ENCODE peak calls at places on chromosome 15, in five cellular contexts. F is gastrocnemius medialis, R is COR-L47, W is HCT116, X is NCI-H774. V is an unnamed sample.

GRCh38 chr15:48459571-48460461 is 128.6 kb downstream of the DUT start:
- DNase-seq in F (no peak), R (no peak), W (peak), X (no peak), V (no peak)

GRCh38 chr15:86316699-86317378 is 237.2 kb downstream of the AGBL1 start:
- DNase-seq in F (peak), R (no peak), W (no peak), X (no peak), V (no peak)

GRCh38 chr15:42150246-42150970 is 6.0 kb downstream of the PLA2G4F start:
- DNase-seq in F (no peak), R (no peak), W (no peak), X (no peak), V (no peak)

GRCh38 chr15:38002883-38003477 is 68.5 kb downstream of the TMCO5A start:
- DNase-seq in F (no peak), R (no peak), W (peak), X (no peak), V (no peak)

GRCh38 chr15:46848704-46849103 is 868.6 kb upstream of the SEMA6D start:
- DNase-seq in F (no peak), R (no peak), W (no peak), X (no peak), V (no peak)

GRCh38 chr15:71697999-71698398 is 112.4 kb upstream of the NR2E3 start:
- DNase-seq in F (no peak), R (no peak), W (no peak), X (no peak), V (no peak)

GRCh38 chr15:88998980-88999713 is 86.0 kb upstream of the MFGE8 start:
- DNase-seq in F (no peak), R (no peak), W (no peak), X (no peak), V (no peak)

GRCh38 chr15:66787472-66787871 is 85.4 kb downstream of the SMAD6 start:
- DNase-seq in F (no peak), R (no peak), W (no peak), X (no peak), V (no peak)

GRCh38 chr15:101504866-101505609 is 15.5 kb upstream of the PCSK6 start:
- DNase-seq in F (no peak), R (no peak), W (no peak), X (no peak), V (no peak)

GRCh38 chr15:65377105-65377975 is 462 bp downstream of the IGDCC3 start:
- DNase-seq in F (no peak), R (no peak), W (no peak), X (no peak), V (no peak)

V was measured in DMS 273 treated with DMSO at 0.1 percent for 48 hours.